ENCODE peak calls at places on chromosomes 5 and 9, in eight cellular contexts. Z, A, J, B, O, W, Y and D are unnamed samples. For H3K4me1, the result is how much of the 10 kb centered on the place peaks cover.

GRCh38 chr5:100676807-100677631 is 141.8 kb downstream of the FAM174A start:
- DNase-seq in B (no peak), O (no peak), A (peak), J (no peak), W (peak), Y (peak), Z (no peak), D (no peak)

GRCh38 chr9:26955222-26955903 is 849 bp upstream of the IFT74 start:
- DNase-seq in B (no peak), W (no peak), Y (no peak), O (no peak), A (no peak), Z (no peak), J (no peak), D (no peak)

GRCh38 chr5:5039918-5040317 is 100.2 kb upstream of the ADAMTS16 start:
- DNase-seq in O (no peak), B (no peak), A (no peak), Y (no peak), Z (no peak), W (no peak), J (no peak), D (no peak)

GRCh38 chr9:111661150-111661801 is at the start of gene GNG10:
- DNase-seq in A (peak), Z (peak), B (peak), Y (peak), W (peak), O (peak), J (peak), D (peak)

GRCh38 chr9:78253285-78253684 is 17.4 kb downstream of the CEP78 start:
- DNase-seq in Z (no peak), J (no peak), W (no peak), B (no peak), O (no peak), Y (no peak), A (no peak), D (no peak)

GRCh38 chr9:5879419-5880181 is 11.1 kb upstream of the MLANA start:
- DNase-seq in Y (peak), O (no peak), W (peak), A (peak), B (no peak), J (no peak), Z (no peak), D (peak)

GRCh38 chr5:88690619-88691560 is 192.1 kb downstream of the MEF2C start:
- DNase-seq in W (peak), Z (peak), J (peak), B (peak), A (peak), O (peak), Y (peak), D (peak)

GRCh38 chr9:134410078-134410834 is 84.0 kb downstream of the RXRA start:
- DNase-seq in Z (no peak), A (no peak), O (no peak), Y (no peak), B (peak), W (no peak), J (no peak), D (no peak)

GRCh38 chr9:136525841-136526499 is 19.9 kb downstream of the NOTCH1 start:
- DNase-seq in O (no peak), Y (no peak), J (no peak), A (no peak), W (no peak), B (peak), Z (peak), D (no peak)

GRCh38 chr5:56951131-56951945 is 585 bp downstream of the MIER3 start:
- DNase-seq in Y (no peak), W (no peak), J (no peak), B (peak), O (peak), A (no peak), Z (peak), D (peak)

GRCh38 chr9:1285526-1285925 is 235.4 kb downstream of the DMRT2 start:
- DNase-seq in O (no peak), B (no peak), W (no peak), J (no peak), Z (no peak), Y (no peak), A (no peak), D (no peak)

GRCh38 chr5:156094001-156094400 is 233.0 kb upstream of the SGCD start:
- DNase-seq in Y (peak), W (peak), O (peak), A (no peak), J (no peak), B (no peak), Z (no peak), D (no peak)

GRCh38 chr9:17134843-17135577 is at the start of gene CNTLN:
- DNase-seq in A (peak), Y (peak), O (peak), Z (peak), W (peak), J (peak), B (peak), D (peak)

GRCh38 chr5:138032028-138032571 is 779 bp downstream of the FAM13B start:
- DNase-seq in A (peak), O (peak), Z (peak), J (peak), Y (peak), W (peak), B (peak), D (peak)

GRCh38 chr5:149656576-149657182 is 73.4 kb upstream of the PPARGC1B start:
- DNase-seq in A (peak), O (peak), J (no peak), B (no peak), Z (no peak), Y (no peak), W (no peak), D (peak)

GRCh38 chr5:128494516-128494915 is 43.5 kb downstream of the FBN2 start:
- DNase-seq in B (no peak), W (no peak), Y (no peak), J (no peak), Z (no peak), A (peak), O (no peak), D (no peak)

GRCh38 chr9:110255064-110255416 is 1.3 kb downstream of the TXN start:
- DNase-seq in Y (no peak), J (no peak), B (no peak), W (no peak), Z (no peak), O (no peak), A (no peak), D (peak)

GRCh38 chr9:114278881-114279570 is 43.9 kb upstream of the ORM1 start:
- DNase-seq in O (peak), J (no peak), B (peak), Z (peak), Y (peak), A (peak), W (peak), D (no peak)

GRCh38 chr9:12856608-12857007 is 81.8 kb downstream of the LURAP1L start:
- DNase-seq in O (no peak), B (no peak), Z (no peak), W (no peak), J (no peak), A (no peak), Y (no peak), D (no peak)

GRCh38 chr9:136109351-136110081 is 9.2 kb downstream of the TMEM250 start:
- DNase-seq in A (peak), W (peak), B (peak), Y (peak), J (peak), Z (peak), O (peak), D (peak)

GRCh38 chr5:136285501-136285900 is 79.8 kb downstream of the TRPC7 start:
- DNase-seq in Z (no peak), Y (peak), B (no peak), O (no peak), W (no peak), J (no peak), A (no peak), D (no peak)

GRCh38 chr5:9499498-9499876 is 46.4 kb downstream of the SEMA5A start:
- DNase-seq in J (no peak), Z (no peak), Y (no peak), W (no peak), O (no peak), A (no peak), B (no peak), D (no peak)

GRCh38 chr9:93196095-93197055 is 12.4 kb downstream of the WNK2 start:
- DNase-seq in A (no peak), W (no peak), B (no peak), O (peak), J (no peak), Z (peak), Y (no peak), D (peak)

GRCh38 chr5:10788358-10788757 is 27.3 kb upstream of the DAP start:
- DNase-seq in Z (no peak), A (no peak), Y (no peak), O (no peak), W (no peak), J (no peak), B (no peak), D (no peak)

GRCh38 chr9:127868278-127868903 is 9.1 kb downstream of the AK1 start:
- DNase-seq in Y (no peak), B (no peak), W (no peak), O (no peak), J (no peak), Z (no peak), A (no peak), D (no peak)

GRCh38 chr9:127863179-127863578 is 8.7 kb upstream of the ENG start:
- DNase-seq in B (no peak), A (no peak), J (no peak), O (no peak), W (no peak), Z (no peak), Y (no peak), D (no peak)

GRCh38 chr9:127866535-127866934 is 10.9 kb downstream of the AK1 start:
- DNase-seq in Y (no peak), Z (no peak), J (no peak), O (peak), A (no peak), B (no peak), W (no peak), D (no peak)

GRCh38 chr9:127867356-127868277 is 9.9 kb downstream of the AK1 start:
- DNase-seq in O (peak), W (no peak), Z (no peak), A (no peak), Y (no peak), B (peak), J (no peak), D (no peak)

DNA sequence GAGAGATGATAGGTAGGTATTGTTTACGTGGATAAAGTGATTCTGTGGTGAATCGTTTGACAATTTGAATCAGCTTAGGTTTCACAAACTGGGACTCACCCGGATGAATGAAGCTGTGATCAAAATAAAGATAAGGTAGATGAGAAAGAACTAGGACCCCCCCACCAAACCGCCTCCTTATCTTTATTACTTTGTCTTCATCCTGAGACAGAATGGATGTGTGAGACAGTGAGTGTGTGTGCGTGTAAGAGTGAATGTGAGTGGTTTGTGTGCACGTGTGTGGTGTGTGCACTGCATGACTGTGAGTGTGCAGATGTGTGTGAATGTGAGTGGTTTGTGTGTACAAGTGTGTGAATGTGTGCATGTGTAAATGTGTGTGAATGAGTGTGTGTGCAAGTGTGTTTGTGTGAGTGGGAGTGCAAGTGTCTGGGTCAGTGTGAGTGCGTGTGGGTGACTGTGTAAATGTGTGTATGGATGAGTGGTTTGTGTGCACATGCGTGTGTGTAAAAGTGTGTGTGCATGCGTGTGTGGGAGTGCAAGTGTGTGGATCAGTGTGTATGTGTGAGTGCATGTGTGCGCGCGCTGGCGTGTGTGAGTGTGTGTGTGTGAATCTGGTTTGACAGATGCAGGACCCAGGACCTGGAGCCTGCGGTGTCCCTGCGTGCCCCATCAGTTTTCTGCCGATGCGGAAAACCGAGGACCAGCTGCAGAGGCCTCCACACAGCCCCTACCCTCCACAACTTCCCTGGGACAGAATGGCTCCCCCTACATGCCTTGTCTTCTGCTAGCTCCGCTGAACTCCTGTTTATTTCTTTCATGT is 11.4 kb upstream of the ENG start:
- DNase-seq in B (no peak), Z (no peak), A (no peak), J (no peak), O (peak), W (no peak), Y (no peak), D (no peak)
- TF ChIP-seq CTCF in B (no peak), Z (no peak), A (no peak), J (no peak), O (no peak), W (no peak), Y (no peak), D (no peak)

GRCh38 chr5:176817369-176817841 is 7.0 kb downstream of the UNC5A start:
- DNase-seq in O (no peak), B (no peak), W (no peak), Z (no peak), A (no peak), Y (no peak), J (no peak), D (no peak)
- H3K4me3 ChIP-seq in O (peak), B (peak), W (no peak), Z (no peak), A (peak), Y (no peak), J (no peak), D (peak)

DNA sequence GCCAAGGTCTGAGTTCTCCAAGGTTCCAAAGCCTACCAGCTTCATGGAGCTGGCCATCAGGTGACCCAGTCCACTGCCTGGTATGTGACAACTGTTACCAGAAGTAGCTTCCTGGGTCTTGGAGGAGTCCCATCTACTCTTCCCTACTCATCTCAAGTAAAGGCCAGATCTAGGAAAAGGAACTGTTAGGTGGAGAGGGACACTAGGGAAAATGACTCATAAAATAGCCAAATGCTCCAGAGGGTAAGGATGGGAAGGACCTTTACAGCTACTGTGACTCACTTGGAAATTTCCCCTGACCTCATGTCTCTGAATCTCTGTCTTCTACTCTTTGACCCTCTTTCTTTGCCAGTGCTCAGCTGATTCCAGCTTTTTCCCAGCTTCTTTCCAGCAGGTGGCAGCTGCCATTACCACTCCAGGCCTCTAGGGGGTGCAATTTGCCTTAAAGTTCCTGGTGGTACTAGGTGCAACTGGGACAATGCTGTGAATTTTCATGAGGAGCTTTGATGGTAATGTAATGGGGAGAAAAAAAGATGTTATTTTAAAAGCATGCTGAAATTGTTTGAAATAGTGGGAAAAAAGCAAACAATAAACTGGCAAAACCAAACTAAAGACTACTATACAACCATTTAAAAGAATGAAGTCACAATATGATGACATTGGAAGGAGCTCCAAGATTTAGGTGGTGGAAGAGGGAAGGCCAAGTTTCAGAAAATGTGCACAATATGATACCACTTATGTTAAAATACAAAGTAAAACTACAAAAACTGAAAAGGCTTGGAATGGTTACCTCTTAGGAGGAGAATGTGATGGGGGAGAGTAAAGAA is 27.1 kb upstream of the MYORG start:
- DNase-seq in O (peak), A (peak), W (peak), Z (peak), B (peak), J (peak), Y (peak), D (peak)
- H3K4me1 ChIP-seq in O (under half), A (under half), W (under half), Z (under half), B (under half), J (under half), Y (under half), D (under half)

GRCh38 chr9:127204771-127205470 is 59.7 kb upstream of the GARNL3 start:
- DNase-seq in J (no peak), O (peak), A (peak), W (no peak), B (no peak), Y (peak), Z (no peak), D (peak)
- TF ChIP-seq CTCF in J (peak), O (peak), A (no peak), W (peak), B (no peak), Y (peak), Z (no peak), D (no peak)

GRCh38 chr5:158436271-158437065 is 577.5 kb upstream of the CLINT1 start:
- DNase-seq in O (no peak), J (no peak), A (no peak), B (no peak), Z (no peak), Y (no peak), W (no peak), D (no peak)
- H3K4me3 ChIP-seq in O (no peak), J (no peak), A (no peak), B (no peak), Z (no peak), Y (no peak), W (no peak), D (no peak)

GRCh38 chr5:132225165-132226032 is 2.3 kb downstream of the P4HA2 start:
- DNase-seq in Z (peak), Y (peak), W (peak), J (peak), A (peak), B (peak), O (peak), D (peak)
- H3K4me1 ChIP-seq in Z (half or more), Y (under half), W (under half), J (under half), A (under half), B (under half), O (half or more), D (under half)

DNA sequence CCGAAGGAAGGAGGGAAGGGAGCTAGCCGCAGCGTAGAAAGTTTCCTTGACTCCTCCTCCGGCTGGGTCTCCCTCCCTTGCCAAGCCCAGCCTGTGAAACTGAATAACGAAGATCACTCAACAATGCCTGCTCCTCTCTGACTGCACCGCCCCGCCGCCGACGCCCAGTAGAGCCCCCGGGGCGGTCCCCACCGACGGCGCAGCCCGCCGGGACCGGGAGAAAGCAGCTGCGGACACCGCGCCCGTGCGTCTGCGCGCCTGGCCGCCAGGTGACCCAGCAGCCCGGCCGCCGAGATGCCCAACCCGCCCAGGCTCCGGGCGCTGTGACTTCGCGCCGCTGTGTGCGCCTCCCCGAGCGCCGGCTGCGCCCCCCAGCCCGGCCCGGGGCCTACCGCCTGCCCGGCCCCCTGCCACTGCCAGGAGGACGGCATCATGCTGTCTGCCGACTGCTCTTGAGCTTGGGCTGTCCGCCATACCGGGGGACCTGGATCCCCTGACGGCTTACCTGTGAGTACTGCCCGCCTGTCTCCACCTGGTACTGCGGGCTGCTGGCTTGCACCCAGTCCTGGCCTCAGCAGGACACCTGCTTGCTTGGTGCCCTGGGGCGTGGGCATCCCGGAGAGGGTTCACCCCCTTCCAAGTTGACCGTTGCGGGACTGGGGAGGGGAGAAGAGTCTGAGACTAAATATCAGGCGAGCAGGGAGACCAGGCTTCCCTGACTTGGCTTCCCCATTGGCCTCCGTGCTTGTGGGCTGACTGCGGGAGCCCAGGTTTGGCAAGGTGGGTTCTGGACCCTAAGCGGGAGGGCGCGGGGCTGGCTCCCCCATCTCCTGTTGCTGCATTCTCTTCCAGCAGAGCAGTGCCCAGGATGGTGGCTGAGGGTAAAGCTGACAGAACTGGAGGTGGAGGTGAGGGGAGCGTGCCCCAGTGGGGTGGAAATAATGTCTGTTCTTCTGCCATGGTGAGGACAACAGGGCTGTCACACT is 26.2 kb upstream of the SPTLC1 start:
- DNase-seq in Y (no peak), A (peak), Z (peak), B (no peak), J (no peak), O (no peak), W (no peak), D (no peak)
- TF ChIP-seq CTCF in Y (peak), A (no peak), Z (peak), B (no peak), J (peak), O (no peak), W (no peak), D (peak)

DNA sequence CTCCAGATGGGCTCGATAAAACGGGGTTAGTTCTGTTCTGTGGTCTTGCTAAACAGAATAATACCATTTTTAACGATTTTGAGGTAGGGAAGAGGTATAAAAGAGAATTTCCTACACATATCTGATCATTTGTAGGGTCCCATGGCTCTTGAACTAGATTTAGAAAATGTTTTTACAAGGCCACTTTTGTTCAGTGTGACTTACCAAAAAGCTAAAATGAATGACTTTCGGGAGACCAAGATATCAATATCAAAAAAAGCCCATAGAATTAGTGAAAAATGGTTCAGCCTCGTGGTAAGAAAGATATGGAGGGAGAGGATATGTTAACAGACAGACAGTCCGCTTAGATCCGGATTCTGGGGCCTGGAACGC is 3.2 kb downstream of the NR2F1-AS1 start:
- DNase-seq in B (no peak), J (no peak), Y (no peak), A (no peak), O (no peak), W (no peak), Z (no peak), D (no peak)
- H3K4me3 ChIP-seq in B (no peak), J (peak), Y (peak), A (no peak), O (no peak), W (no peak), Z (no peak), D (no peak)